ENCODE peak calls at places on chromosomes 6 and 20, in four cellular contexts. T, D, L and A are unnamed samples.

GRCh38 chr6:34324738-34325444 is 67.6 kb downstream of the NUDT3 start:
- DNase-seq in L (no peak), D (no peak), T (peak; percentile 53), A (peak; percentile 64)

GRCh38 chr20:45974896-45975565 is 3.0 kb upstream of the ZNF335 start:
- DNase-seq in D (no peak), L (no peak), T (no peak), A (no peak)

GRCh38 chr20:19078448-19079373 is 133.7 kb upstream of the SLC24A3 start:
- DNase-seq in D (no peak), T (no peak), L (no peak), A (no peak)

GRCh38 chr6:134031696-134032255 is 20.6 kb downstream of the SLC2A12 start:
- DNase-seq in D (peak; percentile 32), L (no peak), T (no peak), A (no peak)

GRCh38 chr6:7137335-7138106 is 29.8 kb downstream of the RREB1 start:
- DNase-seq in D (peak; percentile 31), T (no peak), L (peak; percentile 38), A (peak; percentile 70)

GRCh38 chr20:36091561-36092423 is 62.7 kb upstream of the EPB41L1 start:
- DNase-seq in T (peak; percentile 60), L (no peak), D (no peak), A (no peak)

GRCh38 chr6:36383608-36384007 is 3.9 kb downstream of the ETV7 start:
- DNase-seq in L (no peak), T (no peak), D (no peak), A (no peak)

GRCh38 chr6:166450167-166450873 is 67.6 kb upstream of the MPC1 start:
- DNase-seq in T (no peak), L (no peak), D (no peak), A (no peak)

GRCh38 chr6:89278956-89279355 is 36.1 kb downstream of the GABRR2 start:
- DNase-seq in D (no peak), L (no peak), T (no peak), A (no peak)

GRCh38 chr6:108944707-108945685 is 96.8 kb downstream of the ARMC2 start:
- DNase-seq in L (no peak), D (peak; percentile 21), T (no peak), A (peak; percentile 75)

GRCh38 chr6:139251377-139252017 is 40.3 kb downstream of the TXLNB start:
- DNase-seq in L (no peak), D (no peak), T (no peak), A (peak; percentile 34)

GRCh38 chr20:43662943-43663655 is 3.8 kb upstream of the MYBL2 start:
- DNase-seq in T (no peak), D (no peak), L (no peak), A (no peak)

GRCh38 chr6:129350278-129350677 is 359.7 kb downstream of the ARHGAP18 start:
- DNase-seq in T (no peak), L (no peak), D (no peak), A (no peak)

GRCh38 chr6:82179415-82179814 is 68.1 kb downstream of the IBTK start:
- DNase-seq in D (no peak), T (no peak), L (no peak), A (no peak)

GRCh38 chr6:136137008-136137689 is 113.0 kb downstream of the MTFR2 start:
- DNase-seq in T (no peak), D (no peak), L (no peak), A (no peak)

GRCh38 chr6:157838718-157839430 is 15.8 kb downstream of the SNX9 start:
- DNase-seq in T (no peak), D (no peak), L (no peak), A (no peak)

GRCh38 chr6:112979830-112980229 is 632.7 kb downstream of the RFPL4B start:
- DNase-seq in L (no peak), T (no peak), D (no peak), A (no peak)

GRCh38 chr6:129882510-129883023 is 21.5 kb upstream of the TMEM244 start:
- DNase-seq in D (no peak), L (no peak), T (no peak), A (no peak)

GRCh38 chr20:5181955-5182354 is 55.1 kb downstream of the CDS2 start:
- DNase-seq in T (no peak), D (no peak), L (no peak), A (no peak)

GRCh38 chr6:108115598-108116058 is 41.1 kb upstream of the OSTM1 start:
- DNase-seq in D (no peak), T (peak; percentile 60), L (no peak), A (no peak)

GRCh38 chr6:157635388-157636244 is 187.4 kb upstream of the SNX9 start:
- DNase-seq in D (no peak), T (no peak), L (no peak), A (no peak)

GRCh38 chr20:58340853-58341252 is 31.3 kb downstream of the RAB22A start:
- DNase-seq in L (no peak), T (no peak), D (peak; percentile 59), A (no peak)

GRCh38 chr20:1805161-1805581 is 90.0 kb upstream of the SIRPA start:
- DNase-seq in T (no peak), L (no peak), D (no peak), A (no peak)

GRCh38 chr6:133896344-133896721 is 7.4 kb downstream of the TCF21 start:
- DNase-seq in T (no peak), D (peak; percentile 12), L (no peak), A (no peak)

GRCh38 chr20:44642203-44643153 is 9.0 kb downstream of the ADA start:
- DNase-seq in D (peak; percentile 92), L (peak; percentile 20), T (peak; percentile 55), A (peak; percentile 74)

GRCh38 chr6:93182933-93183479 is 236.4 kb downstream of the EPHA7 start:
- DNase-seq in L (no peak), T (no peak), D (no peak), A (no peak)

GRCh38 chr20:17530716-17531536 is at the start of gene BFSP1:
- DNase-seq in L (peak; percentile 8), D (no peak), T (peak; percentile 77), A (peak; percentile 54)

GRCh38 chr6:34301408-34301807 is 52.6 kb upstream of the SMIM29 start:
- DNase-seq in L (no peak), T (no peak), D (no peak), A (no peak)

GRCh38 chr20:1108437-1108920 is 9.9 kb upstream of the PSMF1 start:
- DNase-seq in L (peak; percentile 36), T (peak; percentile 78), D (no peak), A (peak; percentile 42)

GRCh38 chr6:20946037-20946436 is 411.8 kb downstream of the CDKAL1 start:
- DNase-seq in L (no peak), D (no peak), T (peak; percentile 21), A (no peak)

GRCh38 chr20:49906615-49907154 is 8.6 kb downstream of the SPATA2 start:
- DNase-seq in D (no peak), T (no peak), L (no peak), A (no peak)

GRCh38 chr20:59143326-59143725 is 20.3 kb upstream of the ZNF831 start:
- DNase-seq in T (no peak), L (no peak), D (no peak), A (no peak)